ENCODE peak calls at places on chromosomes 1 and 21, in six cellular contexts. P, C, J, B, A and V are unnamed samples.

GRCh38 chr21:44477131-44477530 is 21.8 kb downstream of the LRRC3 start:
- DNase-seq in P (no peak), C (no peak), J (no peak), B (no peak), A (no peak), V (no peak)

GRCh38 chr1:54754045-54754444 is 10.3 kb downstream of the PARS2 start:
- DNase-seq in P (no peak), C (no peak), J (no peak), B (no peak), A (no peak), V (no peak)

GRCh38 chr1:246492611-246493245 is 14.4 kb downstream of the SMYD3 start:
- DNase-seq in P (peak), C (peak), J (peak), B (peak), A (no peak), V (peak)

GRCh38 chr1:54137532-54138061 is 15.2 kb downstream of the CDCP2 start:
- DNase-seq in P (no peak), C (peak), J (peak), B (no peak), A (no peak), V (peak)

GRCh38 chr1:27538793-27539192 is 48.8 kb upstream of the WASF2 start:
- DNase-seq in P (no peak), C (peak), J (peak), B (no peak), A (no peak), V (peak)

GRCh38 chr1:160767417-160768294 is 28.3 kb upstream of the LY9 start:
- DNase-seq in P (no peak), C (no peak), J (peak), B (no peak), A (no peak), V (no peak)

GRCh38 chr1:190169311-190170067 is 308.2 kb downstream of the BRINP3 start:
- DNase-seq in P (no peak), C (peak), J (peak), B (peak), A (no peak), V (no peak)

GRCh38 chr1:119686661-119687060 is 25.1 kb upstream of the PHGDH start:
- DNase-seq in P (no peak), C (no peak), J (peak), B (no peak), A (no peak), V (no peak)

GRCh38 chr1:8015036-8015808 is 10.9 kb downstream of the ERRFI1 start:
- DNase-seq in P (no peak), C (peak), J (peak), B (peak), A (no peak), V (peak)

GRCh38 chr1:30697571-30697970 is 25.8 kb downstream of the MATN1 start:
- DNase-seq in P (no peak), C (no peak), J (no peak), B (no peak), A (no peak), V (no peak)

GRCh38 chr1:41683681-41684500 is 199.4 kb upstream of the EDN2 start:
- DNase-seq in P (no peak), C (peak), J (peak), B (no peak), A (no peak), V (peak)

GRCh38 chr1:40305451-40305850 is 11.6 kb downstream of the COL9A2 start:
- DNase-seq in P (no peak), C (no peak), J (no peak), B (peak), A (no peak), V (no peak)

GRCh38 chr1:22491995-22492726 is 40.5 kb downstream of the ZBTB40 start:
- DNase-seq in P (no peak), C (no peak), J (no peak), B (no peak), A (no peak), V (no peak)

GRCh38 chr1:229128209-229128608 is 142.7 kb upstream of the RAB4A start:
- DNase-seq in P (no peak), C (no peak), J (no peak), B (no peak), A (no peak), V (no peak)

GRCh38 chr1:185104083-185104482 is 52.7 kb downstream of the TRMT1L start:
- DNase-seq in P (no peak), C (no peak), J (no peak), B (no peak), A (no peak), V (no peak)

GRCh38 chr1:198936371-198937083 is 297.7 kb downstream of the PTPRC start:
- DNase-seq in P (no peak), C (peak), J (no peak), B (no peak), A (no peak), V (peak)

GRCh38 chr1:70459502-70460225 is 48.6 kb downstream of the CTH start:
- DNase-seq in P (no peak), C (peak), J (peak), B (peak), A (no peak), V (peak)

GRCh38 chr1:200376521-200376920 is 33.3 kb downstream of the ZNF281 start:
- DNase-seq in P (no peak), C (no peak), J (no peak), B (peak), A (no peak), V (no peak)

GRCh38 chr1:200670215-200671118 is 760 bp upstream of the DDX59 start:
- DNase-seq in P (no peak), C (peak), J (peak), B (peak), A (no peak), V (no peak)

GRCh38 chr1:47333922-47334764 is 553 bp downstream of the CMPK1 start:
- DNase-seq in P (peak), C (peak), J (peak), B (peak), A (no peak), V (peak)

GRCh38 chr1:182338806-182339370 is 52.7 kb downstream of the GLUL start:
- DNase-seq in P (no peak), C (no peak), J (peak), B (peak), A (no peak), V (no peak)

GRCh38 chr1:38728176-38728908 is 131.2 kb downstream of the RRAGC start:
- DNase-seq in P (no peak), C (peak), J (peak), B (no peak), A (no peak), V (peak)

GRCh38 chr1:184409011-184409410 is 22.2 kb downstream of the C1orf21 start:
- DNase-seq in P (no peak), C (peak), J (no peak), B (no peak), A (no peak), V (peak)

GRCh38 chr1:46202975-46203737 is at the start of gene LURAP1:
- DNase-seq in P (peak), C (peak), J (peak), B (no peak), A (no peak), V (peak)

GRCh38 chr1:41622402-41622801 is 137.9 kb upstream of the EDN2 start:
- DNase-seq in P (no peak), C (peak), J (no peak), B (peak), A (no peak), V (peak)

GRCh38 chr1:65170511-65171142 is 22.6 kb downstream of the AK4 start:
- DNase-seq in P (no peak), C (peak), J (no peak), B (peak), A (no peak), V (peak)

GRCh38 chr1:220407101-220407683 is 120.7 kb upstream of the MARK1 start:
- DNase-seq in P (no peak), C (no peak), J (no peak), B (no peak), A (no peak), V (no peak)

GRCh38 chr1:154808909-154809262 is 61.2 kb downstream of the KCNN3 start:
- DNase-seq in P (no peak), C (peak), J (no peak), B (peak), A (no peak), V (peak)

GRCh38 chr1:205812271-205812877 is 624 bp downstream of the SLC41A1 start:
- DNase-seq in P (peak), C (peak), J (peak), B (no peak), A (no peak), V (peak)

GRCh38 chr1:219385786-219386427 is 212.2 kb downstream of the LYPLAL1 start:
- DNase-seq in P (peak), C (peak), J (peak), B (peak), A (peak), V (peak)

GRCh38 chr1:199808110-199808870 is 219.2 kb upstream of the NR5A2 start:
- DNase-seq in P (no peak), C (peak), J (no peak), B (peak), A (no peak), V (no peak)

GRCh38 chr1:171805395-171806115 is 24.1 kb downstream of the METTL13 start:
- DNase-seq in P (no peak), C (no peak), J (peak), B (no peak), A (no peak), V (no peak)

GRCh38 chr1:27542463-27543273 is 52.7 kb upstream of the WASF2 start:
- DNase-seq in P (no peak), C (peak), J (peak), B (peak), A (no peak), V (peak)

GRCh38 chr1:111364690-111365089 is 62.8 kb downstream of the OVGP1 start:
- DNase-seq in P (no peak), C (no peak), J (peak), B (no peak), A (no peak), V (no peak)
- H3K4ac ChIP-seq in P (no peak), C (peak), J (peak), B (peak), A (peak), V (no peak)

GRCh38 chr1:91784191-91784590 is 101.8 kb downstream of the TGFBR3 start:
- DNase-seq in P (no peak), C (no peak), J (no peak), B (no peak), A (no peak), V (no peak)
- H3K4me3 ChIP-seq in P (no peak), C (no peak), J (no peak), B (no peak), A (no peak), V (no peak)

DNA sequence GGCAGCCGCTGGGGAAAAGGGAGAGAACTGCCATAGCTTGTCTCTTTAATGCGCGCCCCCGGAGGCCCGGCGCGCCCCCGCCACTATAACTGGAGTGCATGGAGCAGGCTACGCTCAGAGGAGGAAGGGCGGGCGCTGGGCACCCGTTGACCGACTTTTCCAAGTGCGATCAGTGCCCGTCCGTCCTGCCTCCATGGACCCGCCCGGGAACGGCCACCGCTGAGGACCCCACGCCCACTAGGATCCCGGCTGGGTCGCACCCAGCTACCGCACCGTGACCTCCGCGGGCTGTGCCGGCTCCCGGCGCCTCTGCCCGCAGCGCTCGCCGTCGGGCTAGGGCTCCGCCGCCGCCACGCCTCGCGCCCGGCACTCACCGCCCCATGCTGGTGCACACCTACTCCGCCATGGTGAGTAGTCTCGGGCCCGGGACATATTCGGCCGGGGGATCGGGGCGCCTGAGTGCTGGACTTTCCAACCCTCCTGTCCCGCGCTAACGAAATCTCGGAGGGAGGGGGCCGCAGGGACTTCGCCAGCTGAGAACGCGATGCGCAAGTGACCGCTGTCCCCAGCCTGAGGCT is at the start of gene TFAP2E:
- DNase-seq in P (no peak), C (no peak), J (peak), B (peak), A (no peak), V (peak)
- H3K4ac ChIP-seq in P (no peak), C (no peak), J (no peak), B (peak), A (no peak), V (no peak)

GRCh38 chr1:63777286-63777685 is 3.5 kb downstream of the ROR1 start:
- DNase-seq in P (no peak), C (no peak), J (no peak), B (no peak), A (no peak), V (no peak)
- H3K4me3 ChIP-seq in P (no peak), C (no peak), J (no peak), B (no peak), A (peak), V (no peak)

GRCh38 chr1:214551052-214551435 is 358 bp downstream of the PTPN14 start:
- DNase-seq in P (peak), C (no peak), J (no peak), B (no peak), A (no peak), V (no peak)
- H3K4ac ChIP-seq in P (no peak), C (peak), J (peak), B (peak), A (peak), V (peak)

GRCh38 chr1:20367626-20368025 is 77.0 kb downstream of the VWA5B1 start:
- DNase-seq in P (no peak), C (no peak), J (no peak), B (no peak), A (no peak), V (no peak)

GRCh38 chr1:20368866-20369545 is 78.3 kb downstream of the VWA5B1 start:
- DNase-seq in P (no peak), C (no peak), J (no peak), B (no peak), A (no peak), V (no peak)

GRCh38 chr1:20366076-20366765 is 75.5 kb downstream of the VWA5B1 start:
- DNase-seq in P (no peak), C (peak), J (no peak), B (no peak), A (no peak), V (no peak)

GRCh38 chr1:20365421-20366075 is 74.9 kb downstream of the VWA5B1 start:
- DNase-seq in P (no peak), C (no peak), J (no peak), B (no peak), A (no peak), V (no peak)

DNA sequence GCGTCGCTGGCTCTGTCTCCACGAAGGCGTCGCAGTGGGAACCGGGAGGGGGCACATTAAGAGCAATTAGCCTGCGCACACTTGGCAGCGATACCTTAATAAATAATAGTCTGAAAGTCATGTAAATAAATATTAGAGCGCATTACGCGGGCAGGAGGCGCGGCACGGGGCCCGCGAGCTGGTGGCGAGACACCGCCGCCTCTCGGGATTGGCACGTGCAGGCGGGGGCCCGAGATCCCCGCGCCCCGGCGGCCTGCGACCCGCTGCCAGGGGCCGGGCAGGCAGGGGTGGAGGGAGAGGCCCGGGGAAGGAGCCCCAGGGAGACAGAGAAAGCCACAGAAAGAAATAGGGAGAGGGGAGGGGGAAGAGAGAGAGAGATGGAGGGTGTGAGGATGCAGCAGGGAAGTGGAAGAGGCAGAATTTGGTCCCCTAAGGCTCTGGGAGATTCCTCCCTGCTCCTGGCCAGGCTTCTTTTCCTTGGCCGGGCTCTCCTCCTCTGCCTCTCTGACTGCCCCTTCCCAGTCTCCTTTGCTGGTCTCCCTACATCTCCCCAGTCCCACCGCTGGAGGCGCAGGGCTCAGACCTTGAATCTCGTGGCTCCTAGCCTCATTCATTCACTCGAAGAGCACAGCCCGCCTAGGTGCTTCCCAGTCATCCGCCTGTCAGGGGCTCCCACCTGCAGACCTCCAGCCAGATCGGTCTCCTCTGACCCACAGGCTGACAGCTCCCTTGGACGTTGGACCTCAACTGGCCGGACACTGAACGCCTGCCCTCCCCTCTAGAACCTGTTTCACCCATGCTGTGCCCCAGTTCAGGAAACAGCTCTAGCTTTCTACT is 76.3 kb downstream of the VWA5B1 start:
- DNase-seq in P (no peak), C (peak), J (peak), B (no peak), A (peak), V (peak)
- H3K4me3 ChIP-seq in P (peak), C (peak), J (no peak), B (peak), A (peak), V (no peak)

GRCh38 chr1:44775930-44776748 is 799 bp downstream of the RPS8 start:
- DNase-seq in P (no peak), C (no peak), J (peak), B (no peak), A (no peak), V (peak)
- H3K4ac ChIP-seq in P (no peak), C (peak), J (peak), B (peak), A (peak), V (peak)

GRCh38 chr1:19407494-19408096 is 77.7 kb downstream of the CAPZB start:
- DNase-seq in P (no peak), C (no peak), J (no peak), B (no peak), A (no peak), V (no peak)

GRCh38 chr1:19405195-19405760 is 80.1 kb downstream of the CAPZB start:
- DNase-seq in P (peak), C (no peak), J (peak), B (no peak), A (no peak), V (no peak)

GRCh38 chr1:19404748-19405147 is 80.6 kb downstream of the CAPZB start:
- DNase-seq in P (no peak), C (no peak), J (no peak), B (no peak), A (no peak), V (no peak)

GRCh38 chr1:19405761-19406481 is 79.4 kb downstream of the CAPZB start:
- DNase-seq in P (peak), C (peak), J (no peak), B (no peak), A (no peak), V (no peak)

GRCh38 chr1:19406680-19407079 is 78.7 kb downstream of the CAPZB start:
- DNase-seq in P (no peak), C (no peak), J (no peak), B (no peak), A (no peak), V (no peak)
- H3K4me3 ChIP-seq in P (no peak), C (no peak), J (no peak), B (no peak), A (no peak), V (no peak)

GRCh38 chr21:42796327-42797062 is 82.8 kb downstream of the WDR4 start:
- DNase-seq in P (no peak), C (no peak), J (peak), B (no peak), A (no peak), V (no peak)
- H3K4ac ChIP-seq in P (no peak), C (no peak), J (no peak), B (no peak), A (no peak), V (no peak)